ENCODE peak calls at places on chromosome 2, in five cellular contexts. Y, D, A, Q and N are unnamed samples.

GRCh38 chr2:74695663-74696062 is 41.6 kb downstream of the SEMA4F start:
- ATAC-seq in Q (no peak), D (no peak), A (no peak), Y (no peak), N (no peak)

GRCh38 chr2:25347205-25347815 is 5.6 kb upstream of the DNMT3A start:
- ATAC-seq in Q (no peak), Y (peak), D (no peak), A (peak), N (peak)

GRCh38 chr2:165693838-165694237 is 100.2 kb downstream of the GALNT3 start:
- ATAC-seq in A (no peak), Y (no peak), D (no peak), Q (no peak), N (no peak)

GRCh38 chr2:46767706-46768105 is 147.9 kb downstream of the MCFD2 start:
- ATAC-seq in A (no peak), Y (no peak), Q (no peak), D (no peak), N (no peak)

GRCh38 chr2:8004250-8004681 is 677.6 kb upstream of the ID2 start:
- ATAC-seq in Q (no peak), Y (no peak), A (peak), D (peak), N (peak)

GRCh38 chr2:180046776-180047175 is 39.7 kb upstream of the CWC22 start:
- ATAC-seq in Y (no peak), D (no peak), Q (no peak), A (no peak), N (no peak)

GRCh38 chr2:106058469-106059137 is 135.5 kb downstream of the UXS1 start:
- ATAC-seq in Y (peak), D (no peak), A (peak), Q (no peak), N (no peak)

GRCh38 chr2:205767617-205768016 is 85.3 kb downstream of the NRP2 start:
- ATAC-seq in Q (no peak), A (no peak), D (peak), Y (no peak), N (no peak)

GRCh38 chr2:168255866-168256265 is 8.5 kb upstream of the STK39 start:
- ATAC-seq in Q (no peak), Y (no peak), D (no peak), A (no peak), N (no peak)

GRCh38 chr2:216799873-216800421 is 59.9 kb downstream of the TNP1 start:
- ATAC-seq in Y (no peak), D (peak), A (no peak), Q (no peak), N (peak)

GRCh38 chr2:240732911-240733622 is 41.4 kb downstream of the AQP12A start:
- ATAC-seq in Y (no peak), Q (no peak), A (no peak), D (no peak), N (no peak)

GRCh38 chr2:196783431-196784094 is 15.9 kb downstream of the GTF3C3 start:
- ATAC-seq in A (peak), Y (peak), D (no peak), Q (no peak), N (no peak)

GRCh38 chr2:12036640-12036983 is 290.2 kb downstream of the LPIN1 start:
- ATAC-seq in D (no peak), Y (no peak), Q (peak), A (peak), N (no peak)

GRCh38 chr2:105595536-105595935 is 149.2 kb upstream of the NCK2 start:
- ATAC-seq in A (peak), D (no peak), Y (no peak), Q (no peak), N (no peak)

GRCh38 chr2:29052811-29053210 is 21.5 kb downstream of the PCARE start:
- ATAC-seq in A (no peak), D (no peak), Y (no peak), Q (no peak), N (no peak)

GRCh38 chr2:161992526-161992925 is 81.5 kb downstream of the DPP4 start:
- ATAC-seq in Y (peak), D (no peak), A (peak), Q (no peak), N (no peak)

GRCh38 chr2:189548686-189549439 is 31.7 kb downstream of the SLC40A1 start:
- ATAC-seq in D (no peak), A (no peak), Q (no peak), Y (no peak), N (no peak)

GRCh38 chr2:240672076-240672700 is 10.5 kb downstream of the AQP12B start:
- ATAC-seq in Y (no peak), A (no peak), D (no peak), Q (no peak), N (no peak)

GRCh38 chr2:199470672-199471442 is 13.1 kb upstream of the SATB2 start:
- ATAC-seq in Q (no peak), A (no peak), Y (no peak), D (peak), N (peak)

GRCh38 chr2:116413659-116414058 is 1400.8 kb upstream of the DDX18 start:
- ATAC-seq in Q (no peak), A (no peak), D (no peak), Y (no peak), N (peak)

GRCh38 chr2:215900203-215900611 is 113.1 kb downstream of the MREG start:
- ATAC-seq in Y (no peak), Q (no peak), A (no peak), D (peak), N (peak)

GRCh38 chr2:18560797-18561085 is 288 bp upstream of the RDH14 start:
- ATAC-seq in A (no peak), Q (no peak), Y (no peak), D (no peak), N (no peak)

GRCh38 chr2:70515938-70516337 is 37.7 kb downstream of the TGFA start:
- ATAC-seq in D (no peak), A (no peak), Y (peak), Q (no peak), N (no peak)

GRCh38 chr2:189933041-189933440 is 129.5 kb downstream of the MSTN start:
- ATAC-seq in Q (no peak), D (no peak), Y (no peak), A (peak), N (no peak)

GRCh38 chr2:172613035-172613434 is 57.1 kb downstream of the PDK1 start:
- ATAC-seq in Y (no peak), D (no peak), Q (no peak), A (no peak), N (no peak)

GRCh38 chr2:12196495-12196894 is 450.1 kb downstream of the LPIN1 start:
- ATAC-seq in D (no peak), A (peak), Q (no peak), Y (no peak), N (no peak)

GRCh38 chr2:76295762-76296161 is 585.0 kb upstream of the GCFC2 start:
- ATAC-seq in A (no peak), D (no peak), Q (no peak), Y (no peak), N (no peak)

GRCh38 chr2:157572725-157573124 is 55.9 kb downstream of the ACVR1C start:
- ATAC-seq in D (no peak), Q (peak), Y (no peak), A (no peak), N (no peak)

GRCh38 chr2:7530001-7530400 is 612.8 kb downstream of the RNF144A start:
- ATAC-seq in Q (no peak), D (no peak), Y (no peak), A (peak), N (no peak)

GRCh38 chr2:129301431-129301913 is 678.0 kb upstream of the RAB6C start:
- ATAC-seq in Q (no peak), A (no peak), D (peak), Y (no peak), N (peak)

GRCh38 chr2:7077660-7078278 is 160.6 kb downstream of the RNF144A start:
- ATAC-seq in Q (no peak), Y (no peak), D (peak), A (no peak), N (peak)

GRCh38 chr2:195586062-195586713 is 70.8 kb upstream of the SLC39A10 start:
- ATAC-seq in A (no peak), D (no peak), Q (no peak), Y (no peak), N (no peak)

GRCh38 chr2:190126758-190127157 is 64.2 kb upstream of the MSTN start:
- ATAC-seq in Q (no peak), A (no peak), D (no peak), Y (no peak), N (no peak)

GRCh38 chr2:94762600-94762999 is 108.6 kb upstream of the TEKT4 start:
- ATAC-seq in A (no peak), Y (no peak), Q (no peak), D (no peak), N (no peak)

GRCh38 chr2:60560734-60561649 is 7.5 kb upstream of the BCL11A start:
- ATAC-seq in Q (peak), A (peak), D (peak), Y (peak), N (no peak)

GRCh38 chr2:146982393-146982846 is 862.4 kb upstream of the ACVR2A start:
- ATAC-seq in Q (no peak), Y (no peak), A (no peak), D (peak), N (peak)

GRCh38 chr2:143083636-143084035 is 45.6 kb upstream of the ARHGAP15 start:
- ATAC-seq in D (peak), Y (peak), Q (peak), A (peak), N (no peak)